ENCODE peak calls at places on chromosomes 11 and 22, in seven cellular contexts. O is NCI-H2029; C is activated CD4-positive, alpha-beta T cell treated with anti-CD3 and anti-CD28 coated beads, Interleukin-2, amount 50 U/mL, for 24 hours; R is activated T-cell treated with anti-CD3 and anti-CD28 coated beads, Interleukin-2, amount 50 U/mL, for 4 hours; X is nephron progenitor cell; F is activated CD8-positive, alpha-beta memory T cell treated with anti-CD3 and anti-CD28 coated beads, Interleukin-2, amount 50 U/mL, for 48 hours; Y is C1 segment of cervical spinal cord. L is an unnamed sample.
A peak's percentile ranks its signal among the peaks of the same experiment; 100 is the strongest.

GRCh38 chr11:113974741-113975470 is at the start of gene HTR3A:
- DNase-seq in F (no peak), O (peak; percentile 96), Y (no peak), C (no peak), R (no peak), X (peak; percentile 73), L (peak; percentile 22)

GRCh38 chr11:12141283-12141682 is 30.9 kb downstream of the MICAL2 start:
- DNase-seq in R (no peak), X (no peak), C (no peak), O (no peak), F (no peak), Y (no peak), L (no peak)

GRCh38 chr11:92789761-92790160 is 179.7 kb upstream of the MTNR1B start:
- DNase-seq in O (no peak), F (no peak), Y (no peak), R (no peak), C (no peak), X (no peak), L (no peak)

GRCh38 chr22:32745251-32745995 is 56.1 kb upstream of the TIMP3 start:
- DNase-seq in C (no peak), Y (no peak), F (no peak), X (peak; percentile 15), O (no peak), R (no peak), L (no peak)

GRCh38 chr11:102007567-102008437 is 39.4 kb upstream of the CFAP300 start:
- DNase-seq in C (no peak), F (no peak), O (peak; percentile 88), R (no peak), X (no peak), Y (no peak), L (no peak)

GRCh38 chr11:118791961-118792578 is 1.1 kb upstream of the DDX6 start:
- DNase-seq in F (peak; percentile 70), R (peak; percentile 29), X (peak; percentile 39), Y (peak; percentile 29), O (no peak), C (no peak), L (peak; percentile 14)

GRCh38 chr22:38397189-38398097 is 57.6 kb downstream of the KCNJ4 start:
- DNase-seq in R (no peak), Y (peak; percentile 24), F (no peak), X (peak; percentile 48), O (no peak), C (no peak), L (no peak)

GRCh38 chr11:58316142-58316541 is 42.7 kb downstream of the OR5B17 start:
- DNase-seq in Y (no peak), X (no peak), C (no peak), R (no peak), O (no peak), F (no peak), L (no peak)

GRCh38 chr11:77512092-77512491 is 38.2 kb upstream of the PAK1 start:
- DNase-seq in F (no peak), R (no peak), O (no peak), X (no peak), Y (no peak), C (no peak), L (no peak)

GRCh38 chr22:47587361-47587760 is 824.9 kb downstream of the TBC1D22A start:
- DNase-seq in O (no peak), Y (no peak), R (no peak), X (no peak), C (no peak), F (no peak), L (no peak)

GRCh38 chr11:115544422-115544821 is 40.2 kb upstream of the CADM1 start:
- DNase-seq in X (no peak), R (no peak), Y (no peak), C (no peak), O (peak; percentile 80), F (no peak), L (no peak)

GRCh38 chr11:124285610-124286344 is 28.0 kb downstream of the OR8D1 start:
- DNase-seq in Y (no peak), R (no peak), F (no peak), O (no peak), X (no peak), C (no peak), L (no peak)

GRCh38 chr11:113906515-113906914 is 1.9 kb downstream of the HTR3B start:
- DNase-seq in O (no peak), R (no peak), X (no peak), Y (no peak), C (no peak), F (no peak), L (no peak)

GRCh38 chr11:842370-843002 is at the start of the genes POLR2L and TSPAN4:
- DNase-seq in Y (peak; percentile 82), C (peak; percentile 84), O (peak; percentile 82), X (peak; percentile 91), F (peak; percentile 95), R (peak; percentile 83), L (peak; percentile 77)

GRCh38 chr11:117633186-117633585 is 163.8 kb downstream of the DSCAML1 start:
- DNase-seq in Y (no peak), O (no peak), R (no peak), X (no peak), F (no peak), C (no peak), L (no peak)

GRCh38 chr11:15945726-15946125 is 410.6 kb downstream of the SOX6 start:
- DNase-seq in F (no peak), O (no peak), C (no peak), X (no peak), Y (no peak), R (no peak), L (no peak)

GRCh38 chr11:65856689-65857499 is 1.1 kb downstream of the CFL1 start:
- DNase-seq in F (peak; percentile 90), Y (peak; percentile 90), O (peak; percentile 64), C (peak; percentile 75), R (peak; percentile 80), X (peak; percentile 72), L (peak; percentile 48)

GRCh38 chr11:50032574-50032973 is at the start of gene OR4C45:
- DNase-seq in O (no peak), F (no peak), Y (no peak), R (no peak), X (no peak), C (no peak), L (no peak)

GRCh38 chr11:126282742-126283591 is at the start of gene TIRAP:
- DNase-seq in X (peak; percentile 73), O (peak; percentile 51), F (peak; percentile 80), C (peak; percentile 31), Y (peak; percentile 29), R (peak; percentile 42), L (peak; percentile 37)

GRCh38 chr22:41094036-41094435 is 1.6 kb downstream of the EP300 start:
- DNase-seq in X (no peak), C (no peak), F (no peak), O (no peak), R (no peak), Y (no peak), L (no peak)

GRCh38 chr11:71977743-71978418 is 20.8 kb upstream of the IL18BP start:
- DNase-seq in Y (peak; percentile 43), R (peak; percentile 44), O (peak; percentile 24), X (peak; percentile 36), C (peak; percentile 37), F (no peak), L (no peak)

GRCh38 chr11:23859087-23859486 is 637.8 kb upstream of the LUZP2 start:
- DNase-seq in Y (no peak), R (no peak), F (no peak), O (no peak), C (no peak), X (no peak), L (no peak)

GRCh38 chr22:29209624-29209929 is 3.9 kb downstream of the EMID1 start:
- DNase-seq in R (no peak), C (no peak), O (no peak), X (no peak), F (no peak), Y (no peak), L (no peak)

GRCh38 chr11:44681698-44682097 is 45.1 kb upstream of the TSPAN18 start:
- DNase-seq in C (no peak), R (no peak), Y (no peak), X (no peak), F (no peak), O (no peak), L (no peak)

GRCh38 chr11:104206936-104207335 is 43.0 kb upstream of the PDGFD start:
- DNase-seq in C (no peak), O (no peak), X (no peak), R (no peak), F (no peak), Y (no peak), L (no peak)

GRCh38 chr22:17785185-17786184 is 11.2 kb upstream of the BID start:
- DNase-seq in Y (no peak), C (peak; percentile 54), O (peak; percentile 57), F (peak; percentile 87), R (peak; percentile 73), X (peak; percentile 39), L (no peak)

GRCh38 chr11:108223449-108224149 is 732 bp downstream of the ATM start:
- DNase-seq in O (no peak), Y (no peak), F (no peak), X (no peak), C (no peak), R (no peak), L (no peak)

GRCh38 chr11:64842851-64843841 is 1.3 kb downstream of the CDC42BPG start:
- DNase-seq in C (no peak), R (no peak), X (no peak), Y (no peak), O (no peak), F (no peak), L (no peak)

GRCh38 chr22:39448205-39449054 is 8.4 kb upstream of the MGAT3 start:
- DNase-seq in O (no peak), F (no peak), Y (no peak), C (no peak), R (no peak), X (no peak), L (no peak)

GRCh38 chr11:10818594-10818993 is 9.9 kb upstream of the EIF4G2 start:
- DNase-seq in F (no peak), O (no peak), R (no peak), C (no peak), Y (no peak), X (no peak), L (no peak)

GRCh38 chr22:28413612-28414011 is 266.0 kb downstream of the TTC28 start:
- DNase-seq in O (no peak), Y (no peak), C (no peak), X (no peak), R (no peak), F (no peak), L (no peak)

GRCh38 chr11:106022795-106023275 is 795 bp upstream of the MSANTD4 start:
- DNase-seq in O (no peak), F (no peak), Y (no peak), X (no peak), C (no peak), R (no peak), L (no peak)

L was measured in progenitor cell of endocrine pancreas.